ENCODE peak calls at places on chromosomes 2 and 18, in six cellular contexts. One of them, this sample, is unnamed.

GRCh38 chr2:111898703-111899514 is 502 bp downstream of the MERTK start:
- DNase-seq in CD4-positive, alpha-beta T cell: peak
- DNase-seq in breast epithelium: no peak
- DNase-seq in tibial nerve: no peak
- DNase-seq in dorsolateral prefrontal cortex: peak
- DNase-seq in suprapubic skin: peak
- DNase-seq in this sample: no peak

GRCh38 chr2:205776139-205776538 is 93.8 kb downstream of the NRP2 start:
- DNase-seq in CD4-positive, alpha-beta T cell: no peak
- DNase-seq in breast epithelium: no peak
- DNase-seq in dorsolateral prefrontal cortex: peak
- DNase-seq in tibial nerve: no peak
- DNase-seq in suprapubic skin: no peak
- DNase-seq in this sample: no peak

GRCh38 chr18:9475643-9476580 is 599 bp downstream of the RALBP1 start:
- DNase-seq in breast epithelium: no peak
- DNase-seq in dorsolateral prefrontal cortex: no peak
- DNase-seq in tibial nerve: peak
- DNase-seq in suprapubic skin: peak
- DNase-seq in CD4-positive, alpha-beta T cell: peak
- DNase-seq in this sample: peak

GRCh38 chr2:223383315-223383714 is 218.8 kb downstream of the SCG2 start:
- DNase-seq in suprapubic skin: no peak
- DNase-seq in dorsolateral prefrontal cortex: no peak
- DNase-seq in CD4-positive, alpha-beta T cell: no peak
- DNase-seq in tibial nerve: no peak
- DNase-seq in breast epithelium: no peak
- DNase-seq in this sample: no peak

GRCh38 chr18:7822435-7823425 is 255.6 kb downstream of the PTPRM start:
- DNase-seq in breast epithelium: no peak
- DNase-seq in suprapubic skin: no peak
- DNase-seq in CD4-positive, alpha-beta T cell: no peak
- DNase-seq in tibial nerve: no peak
- DNase-seq in dorsolateral prefrontal cortex: no peak
- DNase-seq in this sample: no peak

GRCh38 chr2:237677951-237678481 is 50.6 kb downstream of the LRRFIP1 start:
- DNase-seq in tibial nerve: no peak
- DNase-seq in breast epithelium: no peak
- DNase-seq in CD4-positive, alpha-beta T cell: no peak
- DNase-seq in dorsolateral prefrontal cortex: no peak
- DNase-seq in suprapubic skin: peak
- DNase-seq in this sample: no peak

GRCh38 chr2:118097657-118098056 is 9.4 kb downstream of the INSIG2 start:
- DNase-seq in CD4-positive, alpha-beta T cell: no peak
- DNase-seq in dorsolateral prefrontal cortex: no peak
- DNase-seq in breast epithelium: no peak
- DNase-seq in tibial nerve: no peak
- DNase-seq in suprapubic skin: no peak
- DNase-seq in this sample: no peak

GRCh38 chr2:241541564-241542277 is 16.8 kb upstream of the BOK start:
- DNase-seq in dorsolateral prefrontal cortex: no peak
- DNase-seq in tibial nerve: no peak
- DNase-seq in suprapubic skin: no peak
- DNase-seq in breast epithelium: no peak
- DNase-seq in CD4-positive, alpha-beta T cell: no peak
- DNase-seq in this sample: no peak

GRCh38 chr2:39696838-39697237 is 31.1 kb downstream of the TMEM178A start:
- DNase-seq in dorsolateral prefrontal cortex: no peak
- DNase-seq in breast epithelium: no peak
- DNase-seq in suprapubic skin: no peak
- DNase-seq in tibial nerve: no peak
- DNase-seq in CD4-positive, alpha-beta T cell: no peak
- DNase-seq in this sample: no peak

GRCh38 chr18:43830905-43831304 is 553.6 kb upstream of the SYT4 start:
- DNase-seq in breast epithelium: no peak
- DNase-seq in dorsolateral prefrontal cortex: no peak
- DNase-seq in tibial nerve: no peak
- DNase-seq in suprapubic skin: no peak
- DNase-seq in CD4-positive, alpha-beta T cell: no peak
- DNase-seq in this sample: no peak

GRCh38 chr18:55054591-55054990 is 95.3 kb upstream of the CCDC68 start:
- DNase-seq in CD4-positive, alpha-beta T cell: no peak
- DNase-seq in dorsolateral prefrontal cortex: peak
- DNase-seq in tibial nerve: no peak
- DNase-seq in breast epithelium: no peak
- DNase-seq in suprapubic skin: no peak
- DNase-seq in this sample: no peak

GRCh38 chr2:112547333-112547732 is 5.1 kb downstream of the POLR1B start:
- DNase-seq in tibial nerve: peak
- DNase-seq in breast epithelium: no peak
- DNase-seq in suprapubic skin: no peak
- DNase-seq in CD4-positive, alpha-beta T cell: no peak
- DNase-seq in dorsolateral prefrontal cortex: no peak
- DNase-seq in this sample: no peak

GRCh38 chr18:58823385-58823784 is 41.3 kb upstream of the ZNF532 start:
- DNase-seq in suprapubic skin: no peak
- DNase-seq in dorsolateral prefrontal cortex: no peak
- DNase-seq in CD4-positive, alpha-beta T cell: no peak
- DNase-seq in breast epithelium: no peak
- DNase-seq in tibial nerve: no peak
- DNase-seq in this sample: no peak

GRCh38 chr2:165015052-165015642 is 59.8 kb upstream of the SLC38A11 start:
- DNase-seq in CD4-positive, alpha-beta T cell: peak
- DNase-seq in tibial nerve: peak
- DNase-seq in dorsolateral prefrontal cortex: peak
- DNase-seq in suprapubic skin: no peak
- DNase-seq in breast epithelium: no peak
- DNase-seq in this sample: no peak

GRCh38 chr18:11260963-11261441 is 111.6 kb upstream of the PIEZO2 start:
- DNase-seq in dorsolateral prefrontal cortex: no peak
- DNase-seq in tibial nerve: no peak
- DNase-seq in suprapubic skin: no peak
- DNase-seq in CD4-positive, alpha-beta T cell: no peak
- DNase-seq in breast epithelium: no peak
- DNase-seq in this sample: no peak

GRCh38 chr2:62156861-62157496 is 38.9 kb upstream of the B3GNT2 start:
- DNase-seq in dorsolateral prefrontal cortex: no peak
- DNase-seq in CD4-positive, alpha-beta T cell: no peak
- DNase-seq in suprapubic skin: no peak
- DNase-seq in breast epithelium: no peak
- DNase-seq in tibial nerve: no peak
- DNase-seq in this sample: no peak

GRCh38 chr2:100865819-100866462 is 46.0 kb downstream of the NPAS2 start:
- DNase-seq in tibial nerve: no peak
- DNase-seq in dorsolateral prefrontal cortex: no peak
- DNase-seq in breast epithelium: no peak
- DNase-seq in suprapubic skin: no peak
- DNase-seq in CD4-positive, alpha-beta T cell: no peak
- DNase-seq in this sample: no peak

GRCh38 chr2:134443814-134444480 is 190.1 kb downstream of the MGAT5 start:
- DNase-seq in tibial nerve: no peak
- DNase-seq in suprapubic skin: peak
- DNase-seq in dorsolateral prefrontal cortex: no peak
- DNase-seq in breast epithelium: no peak
- DNase-seq in CD4-positive, alpha-beta T cell: no peak
- DNase-seq in this sample: no peak

GRCh38 chr18:9400197-9400596 is 65.6 kb downstream of the TWSG1 start:
- DNase-seq in CD4-positive, alpha-beta T cell: no peak
- DNase-seq in tibial nerve: no peak
- DNase-seq in dorsolateral prefrontal cortex: no peak
- DNase-seq in suprapubic skin: no peak
- DNase-seq in breast epithelium: no peak
- DNase-seq in this sample: no peak

GRCh38 chr2:74427551-74427950 is 6.0 kb downstream of the WDR54 start:
- DNase-seq in suprapubic skin: peak
- DNase-seq in CD4-positive, alpha-beta T cell: no peak
- DNase-seq in tibial nerve: no peak
- DNase-seq in dorsolateral prefrontal cortex: no peak
- DNase-seq in breast epithelium: no peak
- DNase-seq in this sample: no peak

GRCh38 chr2:231565915-231566594 is 26.6 kb upstream of the TEX44 start:
- DNase-seq in tibial nerve: no peak
- DNase-seq in suprapubic skin: no peak
- DNase-seq in CD4-positive, alpha-beta T cell: no peak
- DNase-seq in breast epithelium: no peak
- DNase-seq in dorsolateral prefrontal cortex: no peak
- DNase-seq in this sample: no peak

GRCh38 chr2:187307606-187308005 is 140.4 kb downstream of the CALCRL start:
- DNase-seq in dorsolateral prefrontal cortex: no peak
- DNase-seq in suprapubic skin: no peak
- DNase-seq in tibial nerve: no peak
- DNase-seq in breast epithelium: no peak
- DNase-seq in CD4-positive, alpha-beta T cell: no peak
- DNase-seq in this sample: no peak

GRCh38 chr2:128874608-128875007 is 555.9 kb upstream of the HS6ST1 start:
- DNase-seq in tibial nerve: no peak
- DNase-seq in dorsolateral prefrontal cortex: no peak
- DNase-seq in breast epithelium: no peak
- DNase-seq in CD4-positive, alpha-beta T cell: no peak
- DNase-seq in suprapubic skin: no peak
- DNase-seq in this sample: no peak

GRCh38 chr2:229752970-229753729 is 38.8 kb upstream of the DNER start:
- DNase-seq in breast epithelium: no peak
- DNase-seq in CD4-positive, alpha-beta T cell: no peak
- DNase-seq in dorsolateral prefrontal cortex: no peak
- DNase-seq in tibial nerve: no peak
- DNase-seq in suprapubic skin: no peak
- DNase-seq in this sample: no peak

GRCh38 chr18:14976736-14977430 is 228.9 kb downstream of the ANKRD30B start:
- DNase-seq in breast epithelium: no peak
- DNase-seq in suprapubic skin: no peak
- DNase-seq in dorsolateral prefrontal cortex: no peak
- DNase-seq in tibial nerve: no peak
- DNase-seq in CD4-positive, alpha-beta T cell: no peak
- DNase-seq in this sample: no peak

GRCh38 chr18:422966-423365 is 77.5 kb downstream of the COLEC12 start:
- DNase-seq in CD4-positive, alpha-beta T cell: no peak
- DNase-seq in suprapubic skin: no peak
- DNase-seq in dorsolateral prefrontal cortex: no peak
- DNase-seq in breast epithelium: no peak
- DNase-seq in tibial nerve: no peak
- DNase-seq in this sample: no peak

GRCh38 chr2:183427558-183427957 is 303.3 kb downstream of the NUP35 start:
- DNase-seq in dorsolateral prefrontal cortex: no peak
- DNase-seq in suprapubic skin: no peak
- DNase-seq in tibial nerve: no peak
- DNase-seq in CD4-positive, alpha-beta T cell: no peak
- DNase-seq in breast epithelium: no peak
- DNase-seq in this sample: no peak

GRCh38 chr2:36549063-36549662 is 48.8 kb downstream of the FEZ2 start:
- DNase-seq in CD4-positive, alpha-beta T cell: no peak
- DNase-seq in suprapubic skin: no peak
- DNase-seq in breast epithelium: no peak
- DNase-seq in tibial nerve: no peak
- DNase-seq in dorsolateral prefrontal cortex: no peak
- DNase-seq in this sample: no peak

GRCh38 chr18:42414756-42415454 is 459.9 kb downstream of the PIK3C3 start:
- DNase-seq in breast epithelium: no peak
- DNase-seq in dorsolateral prefrontal cortex: no peak
- DNase-seq in CD4-positive, alpha-beta T cell: no peak
- DNase-seq in tibial nerve: peak
- DNase-seq in suprapubic skin: no peak
- DNase-seq in this sample: no peak

GRCh38 chr2:64913357-64913869 is 75.8 kb upstream of the SLC1A4 start:
- DNase-seq in dorsolateral prefrontal cortex: no peak
- DNase-seq in tibial nerve: no peak
- DNase-seq in suprapubic skin: no peak
- DNase-seq in breast epithelium: no peak
- DNase-seq in CD4-positive, alpha-beta T cell: peak
- DNase-seq in this sample: no peak
- TF ChIP-seq CTCF in dorsolateral prefrontal cortex: no peak
- TF ChIP-seq CTCF in tibial nerve: no peak
- TF ChIP-seq CTCF in suprapubic skin: peak
- TF ChIP-seq CTCF in breast epithelium: peak
- TF ChIP-seq CTCF in CD4-positive, alpha-beta T cell: peak
- TF ChIP-seq CTCF in this sample: peak

GRCh38 chr2:16664809-16665745 is 557 bp downstream of the CYRIA start:
- DNase-seq in CD4-positive, alpha-beta T cell: no peak
- DNase-seq in suprapubic skin: no peak
- DNase-seq in dorsolateral prefrontal cortex: no peak
- DNase-seq in breast epithelium: no peak
- DNase-seq in tibial nerve: no peak
- DNase-seq in this sample: no peak

GRCh38 chr2:16662440-16662839 is 3.2 kb downstream of the CYRIA start:
- DNase-seq in breast epithelium: no peak
- DNase-seq in suprapubic skin: no peak
- DNase-seq in dorsolateral prefrontal cortex: no peak
- DNase-seq in tibial nerve: no peak
- DNase-seq in CD4-positive, alpha-beta T cell: no peak
- DNase-seq in this sample: no peak

GRCh38 chr2:16664052-16664731 is 1.4 kb downstream of the CYRIA start:
- DNase-seq in tibial nerve: no peak
- DNase-seq in CD4-positive, alpha-beta T cell: no peak
- DNase-seq in dorsolateral prefrontal cortex: peak
- DNase-seq in suprapubic skin: no peak
- DNase-seq in breast epithelium: no peak
- DNase-seq in this sample: no peak

GRCh38 chr2:16661936-16662335 is 3.7 kb downstream of the CYRIA start:
- DNase-seq in CD4-positive, alpha-beta T cell: no peak
- DNase-seq in dorsolateral prefrontal cortex: no peak
- DNase-seq in suprapubic skin: no peak
- DNase-seq in tibial nerve: no peak
- DNase-seq in breast epithelium: no peak
- DNase-seq in this sample: no peak

GRCh38 chr2:16663121-16663905 is 2.3 kb downstream of the CYRIA start:
- DNase-seq in tibial nerve: no peak
- DNase-seq in breast epithelium: no peak
- DNase-seq in CD4-positive, alpha-beta T cell: no peak
- DNase-seq in suprapubic skin: no peak
- DNase-seq in dorsolateral prefrontal cortex: no peak
- DNase-seq in this sample: no peak
- H3K27ac ChIP-seq in tibial nerve: peak
- H3K27ac ChIP-seq in breast epithelium: peak
- H3K27ac ChIP-seq in CD4-positive, alpha-beta T cell: no peak
- H3K27ac ChIP-seq in suprapubic skin: no peak
- H3K27ac ChIP-seq in dorsolateral prefrontal cortex: peak
- H3K27ac ChIP-seq in this sample: no peak

DNA sequence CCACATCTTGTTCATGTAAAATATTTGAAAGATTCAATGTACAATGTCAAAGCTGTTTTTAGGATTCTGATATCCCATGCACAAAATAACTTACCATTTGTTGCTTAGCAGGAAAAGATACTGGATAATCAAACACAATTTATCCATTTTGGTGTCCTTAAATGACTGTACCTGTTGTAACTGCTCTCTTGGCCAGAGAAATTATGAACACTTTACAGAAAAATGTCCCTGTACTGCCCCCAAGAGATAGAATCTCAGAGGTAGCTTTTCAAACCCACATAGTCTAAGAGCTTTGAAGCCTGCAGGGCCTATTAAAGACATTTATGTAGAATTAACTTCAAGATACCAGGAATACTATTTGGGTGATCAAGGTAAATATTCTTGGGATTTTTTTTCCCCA is 12.2 kb upstream of the ME2 start:
- DNase-seq in tibial nerve: no peak
- DNase-seq in breast epithelium: no peak
- DNase-seq in CD4-positive, alpha-beta T cell: no peak
- DNase-seq in suprapubic skin: no peak
- DNase-seq in dorsolateral prefrontal cortex: no peak
- DNase-seq in this sample: no peak
- TF ChIP-seq CTCF in tibial nerve: peak
- TF ChIP-seq CTCF in breast epithelium: no peak
- TF ChIP-seq CTCF in CD4-positive, alpha-beta T cell: no peak
- TF ChIP-seq CTCF in suprapubic skin: no peak
- TF ChIP-seq CTCF in dorsolateral prefrontal cortex: peak
- TF ChIP-seq CTCF in this sample: peak

GRCh38 chr2:8584174-8585066 is 97.4 kb upstream of the ID2 start:
- DNase-seq in tibial nerve: no peak
- DNase-seq in suprapubic skin: peak
- DNase-seq in CD4-positive, alpha-beta T cell: no peak
- DNase-seq in dorsolateral prefrontal cortex: no peak
- DNase-seq in breast epithelium: no peak
- DNase-seq in this sample: no peak
- H3K27ac ChIP-seq in tibial nerve: peak
- H3K27ac ChIP-seq in suprapubic skin: no peak
- H3K27ac ChIP-seq in CD4-positive, alpha-beta T cell: no peak
- H3K27ac ChIP-seq in dorsolateral prefrontal cortex: no peak
- H3K27ac ChIP-seq in breast epithelium: no peak
- H3K27ac ChIP-seq in this sample: no peak

This sample was measured in RWPE2.